ENCODE peak calls at places on chromosomes 4 and X, in seven cellular contexts. One of them, this sample, is unnamed.

GRCh38 chrX:153634236-153634635 is 12.8 kb upstream of the DUSP9 start:
- DNase-seq in RWPE1: no peak
- DNase-seq in AG09309: no peak
- DNase-seq in NT2/D1: no peak
- DNase-seq in GM23338: no peak
- DNase-seq in activated CD8-positive, alpha-beta memory T cell treated with anti-CD3 and anti-CD28 coated beads, Interleukin-2, amount 10 ng/mL, durations not matched to agents 7 days and 5 days: no peak
- DNase-seq in NCI-H2081: no peak
- DNase-seq in this sample: no peak

GRCh38 chr4:139887378-139887801 is 221.8 kb downstream of the MGST2 start:
- DNase-seq in AG09309: no peak
- DNase-seq in NT2/D1: no peak
- DNase-seq in RWPE1: peak
- DNase-seq in NCI-H2081: no peak
- DNase-seq in GM23338: no peak
- DNase-seq in activated CD8-positive, alpha-beta memory T cell treated with anti-CD3 and anti-CD28 coated beads, Interleukin-2, amount 10 ng/mL, durations not matched to agents 7 days and 5 days: no peak
- DNase-seq in this sample: no peak

GRCh38 chr4:1567808-1568581 is 116.1 kb downstream of the FAM53A start:
- DNase-seq in activated CD8-positive, alpha-beta memory T cell treated with anti-CD3 and anti-CD28 coated beads, Interleukin-2, amount 10 ng/mL, durations not matched to agents 7 days and 5 days: no peak
- DNase-seq in GM23338: peak
- DNase-seq in RWPE1: no peak
- DNase-seq in NT2/D1: no peak
- DNase-seq in AG09309: no peak
- DNase-seq in NCI-H2081: no peak
- DNase-seq in this sample: peak

GRCh38 chr4:104017213-104017612 is 297.4 kb upstream of the TACR3 start:
- DNase-seq in activated CD8-positive, alpha-beta memory T cell treated with anti-CD3 and anti-CD28 coated beads, Interleukin-2, amount 10 ng/mL, durations not matched to agents 7 days and 5 days: no peak
- DNase-seq in NT2/D1: no peak
- DNase-seq in RWPE1: no peak
- DNase-seq in AG09309: no peak
- DNase-seq in NCI-H2081: no peak
- DNase-seq in GM23338: no peak
- DNase-seq in this sample: no peak

GRCh38 chr4:151035321-151035720 is 20.2 kb upstream of the LRBA start:
- DNase-seq in NT2/D1: no peak
- DNase-seq in GM23338: peak
- DNase-seq in AG09309: no peak
- DNase-seq in RWPE1: peak
- DNase-seq in activated CD8-positive, alpha-beta memory T cell treated with anti-CD3 and anti-CD28 coated beads, Interleukin-2, amount 10 ng/mL, durations not matched to agents 7 days and 5 days: no peak
- DNase-seq in NCI-H2081: peak
- DNase-seq in this sample: no peak

GRCh38 chr4:6730603-6731300 is 14.8 kb downstream of the BLOC1S4 start:
- DNase-seq in NCI-H2081: no peak
- DNase-seq in RWPE1: no peak
- DNase-seq in AG09309: no peak
- DNase-seq in GM23338: peak
- DNase-seq in NT2/D1: no peak
- DNase-seq in activated CD8-positive, alpha-beta memory T cell treated with anti-CD3 and anti-CD28 coated beads, Interleukin-2, amount 10 ng/mL, durations not matched to agents 7 days and 5 days: no peak
- DNase-seq in this sample: no peak

GRCh38 chr4:30350288-30350687 is 369.9 kb upstream of the PCDH7 start:
- DNase-seq in AG09309: no peak
- DNase-seq in GM23338: no peak
- DNase-seq in NCI-H2081: no peak
- DNase-seq in NT2/D1: no peak
- DNase-seq in activated CD8-positive, alpha-beta memory T cell treated with anti-CD3 and anti-CD28 coated beads, Interleukin-2, amount 10 ng/mL, durations not matched to agents 7 days and 5 days: no peak
- DNase-seq in RWPE1: no peak
- DNase-seq in this sample: no peak

GRCh38 chr4:102807345-102807744 is 20.0 kb downstream of the UBE2D3 start:
- DNase-seq in RWPE1: no peak
- DNase-seq in NT2/D1: no peak
- DNase-seq in activated CD8-positive, alpha-beta memory T cell treated with anti-CD3 and anti-CD28 coated beads, Interleukin-2, amount 10 ng/mL, durations not matched to agents 7 days and 5 days: no peak
- DNase-seq in GM23338: no peak
- DNase-seq in NCI-H2081: no peak
- DNase-seq in AG09309: no peak
- DNase-seq in this sample: no peak

GRCh38 chrX:84188320-84188834 is 378 bp upstream of the RPS6KA6 start:
- DNase-seq in activated CD8-positive, alpha-beta memory T cell treated with anti-CD3 and anti-CD28 coated beads, Interleukin-2, amount 10 ng/mL, durations not matched to agents 7 days and 5 days: no peak
- DNase-seq in RWPE1: no peak
- DNase-seq in NCI-H2081: peak
- DNase-seq in NT2/D1: peak
- DNase-seq in GM23338: peak
- DNase-seq in AG09309: no peak
- DNase-seq in this sample: peak

GRCh38 chr4:18529482-18529881 is 507.9 kb upstream of the LCORL start:
- DNase-seq in activated CD8-positive, alpha-beta memory T cell treated with anti-CD3 and anti-CD28 coated beads, Interleukin-2, amount 10 ng/mL, durations not matched to agents 7 days and 5 days: no peak
- DNase-seq in GM23338: no peak
- DNase-seq in NCI-H2081: no peak
- DNase-seq in AG09309: no peak
- DNase-seq in RWPE1: no peak
- DNase-seq in NT2/D1: no peak
- DNase-seq in this sample: no peak

GRCh38 chrX:41963348-41963747 is 40.0 kb upstream of the CASK start:
- DNase-seq in activated CD8-positive, alpha-beta memory T cell treated with anti-CD3 and anti-CD28 coated beads, Interleukin-2, amount 10 ng/mL, durations not matched to agents 7 days and 5 days: no peak
- DNase-seq in RWPE1: no peak
- DNase-seq in GM23338: no peak
- DNase-seq in NT2/D1: no peak
- DNase-seq in NCI-H2081: no peak
- DNase-seq in AG09309: no peak
- DNase-seq in this sample: no peak

GRCh38 chrX:2626750-2627149 is 64.3 kb upstream of the CD99 start:
- DNase-seq in AG09309: no peak
- DNase-seq in activated CD8-positive, alpha-beta memory T cell treated with anti-CD3 and anti-CD28 coated beads, Interleukin-2, amount 10 ng/mL, durations not matched to agents 7 days and 5 days: no peak
- DNase-seq in RWPE1: no peak
- DNase-seq in NT2/D1: no peak
- DNase-seq in NCI-H2081: no peak
- DNase-seq in GM23338: no peak
- DNase-seq in this sample: no peak

GRCh38 chrX:50762578-50762977 is 51.4 kb downstream of the SHROOM4 start:
- DNase-seq in RWPE1: no peak
- DNase-seq in NT2/D1: no peak
- DNase-seq in AG09309: no peak
- DNase-seq in GM23338: no peak
- DNase-seq in activated CD8-positive, alpha-beta memory T cell treated with anti-CD3 and anti-CD28 coated beads, Interleukin-2, amount 10 ng/mL, durations not matched to agents 7 days and 5 days: no peak
- DNase-seq in NCI-H2081: no peak
- DNase-seq in this sample: no peak

GRCh38 chr4:83582289-83582756 is 46.4 kb downstream of the GPAT3 start:
- DNase-seq in RWPE1: peak
- DNase-seq in GM23338: no peak
- DNase-seq in NT2/D1: no peak
- DNase-seq in AG09309: peak
- DNase-seq in NCI-H2081: peak
- DNase-seq in activated CD8-positive, alpha-beta memory T cell treated with anti-CD3 and anti-CD28 coated beads, Interleukin-2, amount 10 ng/mL, durations not matched to agents 7 days and 5 days: no peak
- DNase-seq in this sample: no peak

GRCh38 chrX:128021566-128021965 is 30.6 kb downstream of the ACTRT1 start:
- DNase-seq in NT2/D1: no peak
- DNase-seq in activated CD8-positive, alpha-beta memory T cell treated with anti-CD3 and anti-CD28 coated beads, Interleukin-2, amount 10 ng/mL, durations not matched to agents 7 days and 5 days: no peak
- DNase-seq in AG09309: no peak
- DNase-seq in NCI-H2081: no peak
- DNase-seq in RWPE1: no peak
- DNase-seq in GM23338: no peak
- DNase-seq in this sample: no peak

GRCh38 chr4:108637856-108638255 is 12.5 kb upstream of the OSTC start:
- DNase-seq in NT2/D1: no peak
- DNase-seq in AG09309: no peak
- DNase-seq in RWPE1: no peak
- DNase-seq in GM23338: no peak
- DNase-seq in NCI-H2081: no peak
- DNase-seq in activated CD8-positive, alpha-beta memory T cell treated with anti-CD3 and anti-CD28 coated beads, Interleukin-2, amount 10 ng/mL, durations not matched to agents 7 days and 5 days: no peak
- DNase-seq in this sample: no peak

GRCh38 chr4:159221280-159221679 is 118.4 kb downstream of the RAPGEF2 start:
- DNase-seq in NT2/D1: no peak
- DNase-seq in activated CD8-positive, alpha-beta memory T cell treated with anti-CD3 and anti-CD28 coated beads, Interleukin-2, amount 10 ng/mL, durations not matched to agents 7 days and 5 days: no peak
- DNase-seq in RWPE1: no peak
- DNase-seq in GM23338: no peak
- DNase-seq in AG09309: no peak
- DNase-seq in NCI-H2081: no peak
- DNase-seq in this sample: no peak

GRCh38 chr4:44927361-44928061 is 201.2 kb upstream of the GNPDA2 start:
- DNase-seq in GM23338: peak
- DNase-seq in activated CD8-positive, alpha-beta memory T cell treated with anti-CD3 and anti-CD28 coated beads, Interleukin-2, amount 10 ng/mL, durations not matched to agents 7 days and 5 days: no peak
- DNase-seq in NT2/D1: peak
- DNase-seq in AG09309: no peak
- DNase-seq in RWPE1: peak
- DNase-seq in NCI-H2081: peak
- DNase-seq in this sample: peak

GRCh38 chr4:26346203-26346620 is 25.4 kb downstream of the RBPJ start:
- DNase-seq in NT2/D1: no peak
- DNase-seq in GM23338: peak
- DNase-seq in AG09309: no peak
- DNase-seq in RWPE1: no peak
- DNase-seq in activated CD8-positive, alpha-beta memory T cell treated with anti-CD3 and anti-CD28 coated beads, Interleukin-2, amount 10 ng/mL, durations not matched to agents 7 days and 5 days: no peak
- DNase-seq in NCI-H2081: no peak
- DNase-seq in this sample: no peak

GRCh38 chrX:119073200-119073905 is 560 bp downstream of the CT47C1 start:
- DNase-seq in AG09309: no peak
- DNase-seq in RWPE1: no peak
- DNase-seq in activated CD8-positive, alpha-beta memory T cell treated with anti-CD3 and anti-CD28 coated beads, Interleukin-2, amount 10 ng/mL, durations not matched to agents 7 days and 5 days: no peak
- DNase-seq in NT2/D1: no peak
- DNase-seq in GM23338: no peak
- DNase-seq in NCI-H2081: no peak
- DNase-seq in this sample: no peak

GRCh38 chrX:30863969-30864368 is 25.1 kb downstream of the TAB3 start:
- DNase-seq in RWPE1: no peak
- DNase-seq in NCI-H2081: no peak
- DNase-seq in AG09309: no peak
- DNase-seq in GM23338: no peak
- DNase-seq in activated CD8-positive, alpha-beta memory T cell treated with anti-CD3 and anti-CD28 coated beads, Interleukin-2, amount 10 ng/mL, durations not matched to agents 7 days and 5 days: no peak
- DNase-seq in NT2/D1: no peak
- DNase-seq in this sample: no peak

GRCh38 chrX:85897376-85898110 is 149.8 kb downstream of the CHM start:
- DNase-seq in NCI-H2081: no peak
- DNase-seq in NT2/D1: no peak
- DNase-seq in activated CD8-positive, alpha-beta memory T cell treated with anti-CD3 and anti-CD28 coated beads, Interleukin-2, amount 10 ng/mL, durations not matched to agents 7 days and 5 days: no peak
- DNase-seq in AG09309: no peak
- DNase-seq in RWPE1: no peak
- DNase-seq in GM23338: no peak
- DNase-seq in this sample: no peak

GRCh38 chrX:15328821-15329220 is 6.5 kb downstream of the PIGA start:
- DNase-seq in NCI-H2081: no peak
- DNase-seq in AG09309: no peak
- DNase-seq in RWPE1: no peak
- DNase-seq in activated CD8-positive, alpha-beta memory T cell treated with anti-CD3 and anti-CD28 coated beads, Interleukin-2, amount 10 ng/mL, durations not matched to agents 7 days and 5 days: no peak
- DNase-seq in NT2/D1: no peak
- DNase-seq in GM23338: no peak
- DNase-seq in this sample: no peak

GRCh38 chrX:99703467-99703866 is 706.6 kb downstream of the PCDH19 start:
- DNase-seq in AG09309: no peak
- DNase-seq in RWPE1: no peak
- DNase-seq in GM23338: no peak
- DNase-seq in activated CD8-positive, alpha-beta memory T cell treated with anti-CD3 and anti-CD28 coated beads, Interleukin-2, amount 10 ng/mL, durations not matched to agents 7 days and 5 days: no peak
- DNase-seq in NT2/D1: no peak
- DNase-seq in NCI-H2081: no peak
- DNase-seq in this sample: no peak

GRCh38 chr4:91092398-91092955 is 965.3 kb downstream of the CCSER1 start:
- DNase-seq in NT2/D1: no peak
- DNase-seq in GM23338: no peak
- DNase-seq in RWPE1: no peak
- DNase-seq in NCI-H2081: no peak
- DNase-seq in activated CD8-positive, alpha-beta memory T cell treated with anti-CD3 and anti-CD28 coated beads, Interleukin-2, amount 10 ng/mL, durations not matched to agents 7 days and 5 days: no peak
- DNase-seq in AG09309: no peak
- DNase-seq in this sample: no peak

GRCh38 chrX:30215357-30215843 is at the start of gene MAGEB2:
- DNase-seq in NT2/D1: no peak
- DNase-seq in GM23338: peak
- DNase-seq in activated CD8-positive, alpha-beta memory T cell treated with anti-CD3 and anti-CD28 coated beads, Interleukin-2, amount 10 ng/mL, durations not matched to agents 7 days and 5 days: no peak
- DNase-seq in AG09309: no peak
- DNase-seq in RWPE1: no peak
- DNase-seq in NCI-H2081: no peak
- DNase-seq in this sample: no peak

GRCh38 chr4:119261986-119262385 is 49.5 kb downstream of the USP53 start:
- DNase-seq in AG09309: no peak
- DNase-seq in GM23338: no peak
- DNase-seq in NT2/D1: no peak
- DNase-seq in activated CD8-positive, alpha-beta memory T cell treated with anti-CD3 and anti-CD28 coated beads, Interleukin-2, amount 10 ng/mL, durations not matched to agents 7 days and 5 days: no peak
- DNase-seq in NCI-H2081: no peak
- DNase-seq in RWPE1: no peak
- DNase-seq in this sample: no peak

GRCh38 chr4:141802324-141802723 is 165.9 kb downstream of the IL15 start:
- DNase-seq in activated CD8-positive, alpha-beta memory T cell treated with anti-CD3 and anti-CD28 coated beads, Interleukin-2, amount 10 ng/mL, durations not matched to agents 7 days and 5 days: no peak
- DNase-seq in AG09309: peak
- DNase-seq in RWPE1: no peak
- DNase-seq in NCI-H2081: no peak
- DNase-seq in NT2/D1: no peak
- DNase-seq in GM23338: no peak
- DNase-seq in this sample: no peak

GRCh38 chr4:122746485-122746965 is 14.0 kb downstream of the BBS12 start:
- DNase-seq in activated CD8-positive, alpha-beta memory T cell treated with anti-CD3 and anti-CD28 coated beads, Interleukin-2, amount 10 ng/mL, durations not matched to agents 7 days and 5 days: peak
- DNase-seq in RWPE1: no peak
- DNase-seq in NCI-H2081: no peak
- DNase-seq in NT2/D1: no peak
- DNase-seq in GM23338: peak
- DNase-seq in AG09309: no peak
- DNase-seq in this sample: no peak

GRCh38 chr4:154088741-154089140 is 299.9 kb upstream of the SFRP2 start:
- DNase-seq in GM23338: no peak
- DNase-seq in activated CD8-positive, alpha-beta memory T cell treated with anti-CD3 and anti-CD28 coated beads, Interleukin-2, amount 10 ng/mL, durations not matched to agents 7 days and 5 days: no peak
- DNase-seq in NCI-H2081: no peak
- DNase-seq in RWPE1: no peak
- DNase-seq in NT2/D1: no peak
- DNase-seq in AG09309: no peak
- DNase-seq in this sample: no peak

GRCh38 chr4:129929052-129929451 is 833.1 kb downstream of the C4orf33 start:
- DNase-seq in NT2/D1: no peak
- DNase-seq in GM23338: peak
- DNase-seq in RWPE1: no peak
- DNase-seq in NCI-H2081: no peak
- DNase-seq in activated CD8-positive, alpha-beta memory T cell treated with anti-CD3 and anti-CD28 coated beads, Interleukin-2, amount 10 ng/mL, durations not matched to agents 7 days and 5 days: no peak
- DNase-seq in AG09309: no peak
- DNase-seq in this sample: peak

GRCh38 chrX:2928583-2929434 is at the start of gene ARSD:
- DNase-seq in activated CD8-positive, alpha-beta memory T cell treated with anti-CD3 and anti-CD28 coated beads, Interleukin-2, amount 10 ng/mL, durations not matched to agents 7 days and 5 days: peak
- DNase-seq in RWPE1: peak
- DNase-seq in NT2/D1: peak
- DNase-seq in NCI-H2081: no peak
- DNase-seq in AG09309: peak
- DNase-seq in GM23338: peak
- DNase-seq in this sample: peak

GRCh38 chr4:47837582-47838294 is at the start of gene CORIN:
- DNase-seq in AG09309: no peak
- DNase-seq in activated CD8-positive, alpha-beta memory T cell treated with anti-CD3 and anti-CD28 coated beads, Interleukin-2, amount 10 ng/mL, durations not matched to agents 7 days and 5 days: no peak
- DNase-seq in NT2/D1: no peak
- DNase-seq in RWPE1: peak
- DNase-seq in NCI-H2081: no peak
- DNase-seq in GM23338: peak
- DNase-seq in this sample: peak